ENCODE peak calls at places on chromosomes 4 and X, in five cellular contexts. N is hypothalamus, H is HFF-Myc, C is activated gamma-delta T cell treated with Interleukin-2 at 50 U/mL for 16 hours, Z is RPMI7951. Y is an unnamed sample.

GRCh38 chrX:102720237-102721168 is at the start of gene GPRASP3:
- DNase-seq in N (peak), H (no peak), C (peak), Z (no peak), Y (no peak)

GRCh38 chrX:40175416-40176255 is 77.9 kb upstream of the BCOR start:
- DNase-seq in N (peak), H (no peak), C (peak), Z (peak), Y (peak)

GRCh38 chr4:10051536-10052135 is 30.3 kb upstream of the SLC2A9 start:
- DNase-seq in N (no peak), H (no peak), C (no peak), Z (no peak), Y (no peak)

GRCh38 chrX:989959-990510 is 222.4 kb downstream of the CRLF2 start:
- DNase-seq in N (peak), H (peak), C (peak), Z (peak), Y (peak)

GRCh38 chrX:106611682-106612402 is at the start of gene RADX:
- DNase-seq in N (peak), H (peak), C (peak), Z (peak), Y (peak)

GRCh38 chr4:83248486-83248885 is 36.1 kb downstream of the COQ2 start:
- DNase-seq in N (no peak), H (no peak), C (no peak), Z (peak), Y (no peak)

GRCh38 chr4:165331316-165331715 is 3.8 kb downstream of the MSMO1 start:
- DNase-seq in N (no peak), H (no peak), C (no peak), Z (peak), Y (no peak)

GRCh38 chrX:131827935-131828334 is 195.2 kb upstream of the STK26 start:
- DNase-seq in N (peak), H (no peak), C (no peak), Z (peak), Y (no peak)

GRCh38 chr4:8689741-8690140 is 97.2 kb downstream of the CPZ start:
- DNase-seq in N (no peak), H (no peak), C (no peak), Z (no peak), Y (peak)

GRCh38 chr4:40924096-40924792 is 174.5 kb downstream of the NSUN7 start:
- DNase-seq in N (peak), H (no peak), C (peak), Z (peak), Y (peak)

GRCh38 chr4:66539745-66540144 is 869.5 kb upstream of the EPHA5 start:
- DNase-seq in N (no peak), H (no peak), C (no peak), Z (peak), Y (no peak)

GRCh38 chrX:69412661-69413060 is 91.5 kb upstream of the NALF2 start:
- DNase-seq in N (no peak), H (no peak), C (no peak), Z (no peak), Y (no peak)

GRCh38 chrX:23936198-23936597 is 28.4 kb downstream of the CXorf58 start:
- DNase-seq in N (no peak), H (no peak), C (no peak), Z (no peak), Y (no peak)

GRCh38 chrX:57929373-57929772 is 19.1 kb upstream of the ZXDA start:
- DNase-seq in N (no peak), H (no peak), C (no peak), Z (peak), Y (no peak)

GRCh38 chr4:20520901-20521300 is 179.4 kb upstream of the PACRGL start:
- DNase-seq in N (no peak), H (no peak), C (no peak), Z (peak), Y (no peak)

GRCh38 chrX:72100824-72101351 is 30.8 kb downstream of the RTL5 start:
- DNase-seq in N (no peak), H (no peak), C (peak), Z (no peak), Y (no peak)

GRCh38 chr4:100367451-100367850 is 150.4 kb downstream of the EMCN start:
- DNase-seq in N (no peak), H (no peak), C (no peak), Z (no peak), Y (no peak)

GRCh38 chrX:67346225-67346624 is 197.6 kb upstream of the AR start:
- DNase-seq in N (no peak), H (no peak), C (no peak), Z (no peak), Y (no peak)